ENCODE peak calls at places on chromosomes 4 and X, in five cellular contexts. E is IMR-90, S is endothelial cell of umbilical vein, G is upper lobe of left lung, X is A549. Q is an unnamed sample. For H3K4me1, the result is how much of the 10 kb centered on the place peaks cover.

GRCh38 chr4:163393471-163393870 is 49.8 kb downstream of the NPY5R start:
- DNase-seq in E (no peak), S (no peak), G (no peak), X (no peak), Q (no peak)

GRCh38 chrX:12929701-12930100 is 23.3 kb downstream of the TLR8 start:
- DNase-seq in E (peak), S (no peak), G (no peak), X (no peak), Q (no peak)

GRCh38 chr4:10205223-10205622 is 88.6 kb upstream of the WDR1 start:
- DNase-seq in E (no peak), S (no peak), G (no peak), X (no peak), Q (no peak)

GRCh38 chr4:153611679-153612078 is 72.4 kb upstream of the TLR2 start:
- DNase-seq in E (peak), S (peak), G (no peak), X (no peak), Q (no peak)

GRCh38 chr4:164731827-164732474 is 22.0 kb upstream of the SMIM31 start:
- DNase-seq in E (peak), S (peak), G (no peak), X (peak), Q (no peak)

GRCh38 chr4:3461515-3462291 is 1.4 kb upstream of the DOK7 start:
- DNase-seq in E (no peak), S (peak), G (peak), X (no peak), Q (peak)

GRCh38 chrX:110188701-110189558 is 129.0 kb downstream of the AMMECR1 start:
- DNase-seq in E (peak), S (peak), G (no peak), X (no peak), Q (no peak)

GRCh38 chr4:168666531-168666930 is 169.7 kb downstream of the PALLD start:
- DNase-seq in E (peak), S (no peak), G (no peak), X (no peak), Q (no peak)

GRCh38 chrX:11421816-11422528 is 128.8 kb downstream of the AMELX start:
- DNase-seq in E (no peak), S (no peak), G (no peak), X (no peak), Q (no peak)

GRCh38 chr4:151658959-151659593 is 101.7 kb downstream of the GATB start:
- DNase-seq in E (peak), S (peak), G (no peak), X (no peak), Q (no peak)

GRCh38 chrX:30597258-30598012 is 19.9 kb upstream of the TASL start:
- DNase-seq in E (no peak), S (no peak), G (no peak), X (no peak), Q (no peak)

GRCh38 chr4:157521916-157522315 is 301.4 kb downstream of the GRIA2 start:
- DNase-seq in E (no peak), S (no peak), G (no peak), X (no peak), Q (no peak)

GRCh38 chr4:98905297-98905696 is 23.6 kb downstream of the EIF4E start:
- DNase-seq in E (no peak), S (no peak), G (no peak), X (no peak), Q (no peak)

GRCh38 chr4:98909646-98910045 is 19.3 kb downstream of the EIF4E start:
- DNase-seq in E (no peak), S (no peak), G (no peak), X (no peak), Q (no peak)

GRCh38 chr4:98908182-98908581 is 20.8 kb downstream of the EIF4E start:
- DNase-seq in E (peak), S (peak), G (no peak), X (no peak), Q (no peak)

GRCh38 chr4:98905834-98906233 is 23.1 kb downstream of the EIF4E start:
- DNase-seq in E (peak), S (no peak), G (no peak), X (no peak), Q (no peak)

GRCh38 chr4:98908703-98909262 is 20.1 kb downstream of the EIF4E start:
- DNase-seq in E (no peak), S (no peak), G (no peak), X (no peak), Q (no peak)
- H3K4me1 ChIP-seq in E (under half), S (under half), G (under half), X (under half), Q (half or more)

DNA sequence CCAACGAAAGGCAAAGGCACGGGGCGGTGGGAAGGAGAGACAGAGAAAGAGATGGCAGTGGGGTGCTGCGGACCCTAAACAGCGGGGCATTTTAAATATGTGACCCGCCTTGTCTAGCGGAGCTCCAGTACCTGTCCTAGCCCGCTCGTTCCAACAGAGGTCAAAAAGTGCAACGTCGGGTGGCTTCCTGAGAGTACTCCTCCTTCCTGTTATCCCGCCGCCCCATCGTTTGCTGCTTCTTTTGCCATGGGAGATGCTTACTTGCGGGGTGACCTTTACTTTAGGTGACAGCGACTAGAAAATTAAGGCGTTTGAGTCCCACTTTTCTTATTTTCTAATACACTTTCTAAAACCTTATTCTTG is 734 bp downstream of the NRK start:
- DNase-seq in E (no peak), S (no peak), G (no peak), X (no peak), Q (peak)
- H3K4me3 ChIP-seq in E (no peak), S (no peak), G (peak), X (no peak), Q (no peak)

GRCh38 chr4:83109480-83110221 is 4.9 kb downstream of the PLAC8 start:
- DNase-seq in E (peak), S (peak), G (peak), X (peak), Q (peak)
- TF ChIP-seq POLR2A in E (no peak), S (peak), G (no peak), X (peak), Q (no peak)

DNA sequence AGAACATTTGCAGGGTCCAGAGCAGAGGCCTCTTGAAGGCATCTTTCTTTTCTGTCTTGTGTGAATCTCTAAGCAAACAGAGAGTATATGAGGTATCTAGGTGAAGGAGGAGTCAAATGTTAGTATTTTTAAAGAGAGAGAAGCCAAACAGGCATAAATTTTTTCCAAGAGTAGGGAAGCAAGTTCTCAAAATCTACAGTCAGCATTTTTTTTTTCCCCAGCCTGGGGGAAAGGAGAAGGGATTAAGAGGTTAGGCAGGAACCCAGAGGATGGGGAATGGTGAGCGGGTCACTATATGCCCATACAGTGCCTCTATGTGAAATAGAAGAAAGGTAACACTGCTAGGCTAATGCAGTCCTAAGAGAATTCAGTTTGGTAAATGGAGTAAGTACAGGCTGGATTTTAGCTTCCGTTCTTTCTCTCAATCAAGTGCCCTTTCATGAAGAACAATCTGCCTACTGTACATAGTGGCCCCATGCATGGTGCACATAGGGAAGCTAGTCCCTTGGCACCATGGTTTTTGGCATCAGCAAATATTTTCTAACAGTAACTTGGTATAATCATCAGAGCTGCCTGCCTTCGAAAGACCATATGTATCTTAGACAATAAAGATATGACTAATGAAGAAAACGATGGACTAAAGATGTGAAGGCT is 163.1 kb upstream of the MAB21L2 start:
- DNase-seq in E (no peak), S (no peak), G (no peak), X (no peak), Q (no peak)
- H3K4me1 ChIP-seq in E (under half), S (under half), G (under half), X (under half), Q (under half)

GRCh38 chrX:101550825-101551767 is 749 bp downstream of the ARMCX1 start:
- DNase-seq in E (peak), S (peak), G (peak), X (no peak), Q (no peak)
- H3K4me3 ChIP-seq in E (peak), S (peak), G (peak), X (peak), Q (peak)

DNA sequence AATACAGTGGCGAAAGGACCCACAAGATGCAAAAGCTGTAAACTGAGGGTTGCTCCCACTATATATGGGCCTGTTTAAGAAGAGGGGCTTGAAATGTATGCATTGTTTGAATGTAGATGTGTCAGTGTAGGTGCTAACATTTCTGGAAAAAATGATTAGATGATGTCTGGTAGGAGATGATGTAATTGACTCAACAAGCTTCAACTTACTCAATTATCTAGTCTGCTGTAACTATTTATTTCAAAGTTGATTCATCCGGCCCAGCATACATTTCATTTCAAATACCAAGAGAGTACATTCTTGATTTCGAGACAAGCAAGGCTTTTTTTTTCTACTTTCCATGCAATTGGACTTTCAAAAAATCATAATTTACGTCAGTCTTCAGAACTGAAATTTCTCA is 9.3 kb upstream of the ENAM start:
- DNase-seq in E (no peak), S (no peak), G (no peak), X (no peak), Q (no peak)
- TF ChIP-seq POLR2A in E (no peak), S (no peak), G (no peak), X (no peak), Q (no peak)

GRCh38 chr4:80452768-80453167 is 117.2 kb downstream of the CFAP299 start:
- DNase-seq in E (no peak), S (no peak), G (no peak), X (no peak), Q (no peak)

GRCh38 chr4:80448056-80448455 is 112.5 kb downstream of the CFAP299 start:
- DNase-seq in E (peak), S (no peak), G (no peak), X (no peak), Q (no peak)

GRCh38 chr4:80454561-80454960 is 119.0 kb downstream of the CFAP299 start:
- DNase-seq in E (no peak), S (no peak), G (no peak), X (no peak), Q (no peak)

GRCh38 chr4:80454040-80454439 is 118.5 kb downstream of the CFAP299 start:
- DNase-seq in E (peak), S (no peak), G (no peak), X (no peak), Q (no peak)

GRCh38 chr4:80452055-80452454 is 116.5 kb downstream of the CFAP299 start:
- DNase-seq in E (no peak), S (no peak), G (no peak), X (no peak), Q (no peak)
- H3K4me1 ChIP-seq in E (under half), S (under half), G (under half), X (under half), Q (under half)

GRCh38 chr4:104868942-104869341 is 277.7 kb upstream of the TET2 start:
- DNase-seq in E (no peak), S (no peak), G (no peak), X (no peak), Q (no peak)
- H3K4me3 ChIP-seq in E (no peak), S (no peak), G (no peak), X (no peak), Q (no peak)

GRCh38 chr4:137531951-137532868 is at the start of gene PCDH18:
- DNase-seq in E (peak), S (peak), G (peak), X (no peak), Q (no peak)
- TF ChIP-seq POLR2A in E (peak), S (no peak), G (no peak), X (no peak), Q (peak)